ENCODE peak calls at places on chromosomes 4 and X, in ten cellular contexts. A is A549, W is lower leg skin, N is uterus, M is body of pancreas, K is breast epithelium, D is tibial nerve, L is upper lobe of left lung, Z is stomach, Q is IMR-90. T is an unnamed sample.

GRCh38 chr4:70688795-70689231 is 481 bp downstream of the UTP3 start:
- DNase-seq in A (no peak), W (no peak), N (no peak), M (no peak), K (no peak), D (no peak), L (no peak), Z (no peak), Q (no peak), T (no peak)

GRCh38 chr4:1471443-1472147 is 65.4 kb upstream of the NKX1-1 start:
- DNase-seq in A (no peak), W (no peak), N (peak; percentile 7), M (peak; percentile 6), K (no peak), D (no peak), L (peak; percentile 74), Z (no peak), Q (no peak), T (no peak)

GRCh38 chrX:106894392-106894909 is 8.7 kb downstream of the RIPPLY1 start:
- DNase-seq in A (peak; percentile 50), W (no peak), N (peak; percentile 52), M (peak; percentile 44), K (peak; percentile 34), D (peak; percentile 13), L (no peak), Z (peak; percentile 56), Q (peak; percentile 73), T (no peak)

GRCh38 chr4:88967883-88968316 is 89.1 kb downstream of the FAM13A start:
- DNase-seq in A (peak; percentile 2), W (no peak), N (no peak), M (no peak), K (no peak), D (no peak), L (no peak), Z (no peak), Q (no peak), T (no peak)

GRCh38 chr4:29002151-29002550 is 1718.0 kb upstream of the PCDH7 start:
- DNase-seq in A (no peak), W (no peak), N (no peak), M (no peak), K (no peak), D (no peak), L (no peak), Z (no peak), Q (no peak), T (no peak)

GRCh38 chr4:121900132-121900983 is 30.1 kb upstream of the BBS7 start:
- DNase-seq in A (peak; percentile 21), W (peak; percentile 25), N (peak; percentile 14), M (peak; percentile 45), K (no peak), D (no peak), L (no peak), Z (peak; percentile 35), Q (peak; percentile 61), T (no peak)

GRCh38 chr4:168540865-168541607 is 44.2 kb downstream of the PALLD start:
- DNase-seq in A (no peak), W (no peak), N (no peak), M (no peak), K (no peak), D (no peak), L (no peak), Z (no peak), Q (no peak), T (no peak)

GRCh38 chr4:130393246-130394041 is 1297.5 kb downstream of the C4orf33 start:
- DNase-seq in A (no peak), W (no peak), N (no peak), M (no peak), K (no peak), D (no peak), L (no peak), Z (no peak), Q (peak; percentile 60), T (no peak)

GRCh38 chr4:38192516-38192915 is 232.3 kb downstream of the PTTG2 start:
- DNase-seq in A (no peak), W (no peak), N (no peak), M (no peak), K (no peak), D (no peak), L (no peak), Z (no peak), Q (no peak), T (no peak)

GRCh38 chr4:44493924-44494323 is 45.3 kb upstream of the KCTD8 start:
- DNase-seq in A (peak; percentile 1), W (no peak), N (no peak), M (no peak), K (no peak), D (no peak), L (no peak), Z (no peak), Q (no peak), T (no peak)

GRCh38 chr4:121216438-121216837 is 52.3 kb upstream of the TNIP3 start:
- DNase-seq in A (no peak), W (no peak), N (no peak), M (no peak), K (no peak), D (no peak), L (no peak), Z (no peak), Q (no peak), T (no peak)

GRCh38 chr4:7101692-7102515 is 34.0 kb upstream of the GRPEL1 start:
- DNase-seq in A (peak; percentile 77), W (peak; percentile 71), N (peak; percentile 80), M (peak; percentile 74), K (peak; percentile 64), D (peak; percentile 66), L (peak; percentile 56), Z (peak; percentile 76), Q (peak; percentile 60), T (no peak)

GRCh38 chr4:7103031-7103598 is 35.3 kb upstream of the GRPEL1 start:
- DNase-seq in A (peak; percentile 86), W (peak; percentile 87), N (peak; percentile 93), M (peak; percentile 94), K (peak; percentile 90), D (peak; percentile 92), L (peak; percentile 97), Z (peak; percentile 94), Q (peak; percentile 35), T (peak; percentile 47)

GRCh38 chr4:7105261-7105660 is 37.4 kb upstream of the GRPEL1 start:
- DNase-seq in A (no peak), W (no peak), N (no peak), M (no peak), K (no peak), D (no peak), L (peak; percentile 38), Z (no peak), Q (peak; percentile 7), T (no peak)

GRCh38 chr4:7104366-7105031 is 36.6 kb upstream of the GRPEL1 start:
- DNase-seq in A (no peak), W (no peak), N (peak; percentile 11), M (no peak), K (no peak), D (no peak), L (no peak), Z (no peak), Q (no peak), T (no peak)

GRCh38 chr4:7103599-7104365 is 35.9 kb upstream of the GRPEL1 start:
- DNase-seq in A (peak; percentile 28), W (peak; percentile 65), N (peak; percentile 80), M (peak; percentile 80), K (no peak), D (peak; percentile 53), L (peak; percentile 78), Z (peak; percentile 89), Q (peak; percentile 28), T (no peak)
- TF ChIP-seq POLR2A in A (no peak), W (no peak), N (no peak), M (no peak), K (no peak), D (no peak), L (no peak), Z (no peak), Q (no peak), T (no peak)

GRCh38 chr4:22514431-22514830 is 1.4 kb downstream of the ADGRA3 start:
- DNase-seq in A (no peak), W (no peak), N (no peak), M (no peak), K (no peak), D (no peak), L (no peak), Z (no peak), Q (peak; percentile 43), T (no peak)

GRCh38 chr4:22512306-22512705 is 3.6 kb downstream of the ADGRA3 start:
- DNase-seq in A (no peak), W (no peak), N (no peak), M (no peak), K (no peak), D (no peak), L (no peak), Z (no peak), Q (peak; percentile 52), T (no peak)

GRCh38 chr4:22515888-22516541 is at the start of gene ADGRA3:
- DNase-seq in A (peak; percentile 50), W (peak; percentile 30), N (peak; percentile 74), M (peak; percentile 83), K (peak; percentile 61), D (peak; percentile 52), L (peak; percentile 95), Z (peak; percentile 81), Q (peak; percentile 51), T (no peak)

GRCh38 chr4:22514001-22514400 is 1.9 kb downstream of the ADGRA3 start:
- DNase-seq in A (peak; percentile 6), W (no peak), N (no peak), M (no peak), K (no peak), D (no peak), L (no peak), Z (no peak), Q (peak; percentile 91), T (no peak)

GRCh38 chr4:22515145-22515887 is 550 bp downstream of the ADGRA3 start:
- DNase-seq in A (peak; percentile 74), W (peak; percentile 32), N (peak; percentile 66), M (peak; percentile 74), K (peak; percentile 35), D (peak; percentile 29), L (peak; percentile 90), Z (peak; percentile 77), Q (peak; percentile 64), T (no peak)
- TF ChIP-seq POLR2A in A (peak; percentile 25), W (no peak), N (peak; percentile 3), M (peak; percentile 73), K (no peak), D (no peak), L (peak; percentile 21), Z (no peak), Q (peak; percentile 26), T (no peak)

GRCh38 chrX:24150051-24150790 is 692 bp downstream of the ZFX start:
- DNase-seq in A (peak; percentile 78), W (peak; percentile 76), N (peak; percentile 94), M (peak; percentile 84), K (peak; percentile 88), D (peak; percentile 58), L (peak; percentile 93), Z (peak; percentile 93), Q (peak; percentile 92), T (peak; percentile 75)
- TF ChIP-seq POLR2A in A (peak; percentile 40), W (no peak), N (peak; percentile 62), M (peak; percentile 51), K (peak; percentile 29), D (no peak), L (peak; percentile 21), Z (no peak), Q (peak; percentile 59), T (peak; percentile 15)

DNA sequence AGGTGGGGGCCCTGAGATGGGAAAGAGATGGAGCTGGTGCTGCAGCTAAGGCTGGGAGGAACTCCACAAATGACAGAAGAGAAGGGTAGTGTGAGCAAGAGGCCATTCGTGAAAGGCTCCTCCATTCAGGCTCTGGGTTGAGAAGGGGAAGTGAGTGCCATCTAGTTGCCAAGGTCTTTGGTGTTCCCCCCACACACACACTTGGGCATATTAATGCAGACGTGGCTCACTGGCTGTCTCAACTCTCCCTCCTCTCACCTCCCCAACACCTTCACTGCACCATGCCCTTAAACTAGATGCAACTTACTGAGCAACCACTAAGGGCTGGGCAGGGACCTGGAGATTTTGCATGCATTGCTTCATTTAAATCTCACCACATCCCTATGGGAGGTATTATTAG is 8.7 kb downstream of the CLRN2 start:
- DNase-seq in A (no peak), W (no peak), N (no peak), M (no peak), K (no peak), D (no peak), L (no peak), Z (no peak), Q (no peak), T (no peak)
- TF ChIP-seq POLR2A in A (no peak), W (no peak), N (no peak), M (no peak), K (no peak), D (no peak), L (no peak), Z (no peak), Q (no peak), T (no peak)

T was measured in esophagus squamous epithelium.